ENCODE peak calls at places on chromosome 1, in nine cellular contexts. T is GM18507, O is WTC11, B is GM23338, V is GM20000, Z is kidney epithelial cell, Y is suprapubic skin, W is activated T-cell treated with anti-CD3 and anti-CD28 coated beads for 48 hours, L is Caki2. S is an unnamed sample.

GRCh38 chr1:158145173-158145719 is 35.4 kb upstream of the CD1D start:
- DNase-seq in W (no peak), Y (no peak), O (no peak), B (no peak), Z (no peak), V (no peak), L (peak; percentile 18), T (no peak), S (no peak)

GRCh38 chr1:45924736-45925135 is 121.3 kb downstream of the MAST2 start:
- DNase-seq in O (no peak), L (no peak), B (no peak), W (no peak), Y (no peak), T (no peak), V (no peak), Z (no peak), S (no peak)

GRCh38 chr1:23577056-23577985 is 18.0 kb upstream of the ID3 start:
- DNase-seq in W (no peak), T (no peak), Y (no peak), O (no peak), V (peak; percentile 72), B (no peak), L (peak; percentile 84), Z (no peak), S (no peak)

GRCh38 chr1:109775408-109775807 is 11.7 kb upstream of the EPS8L3 start:
- DNase-seq in Y (no peak), Z (no peak), O (peak; percentile 3), V (no peak), B (no peak), L (no peak), W (no peak), T (no peak), S (no peak)

GRCh38 chr1:85611390-85611789 is 30.8 kb downstream of the CCN1 start:
- DNase-seq in W (no peak), B (no peak), Z (no peak), V (no peak), O (no peak), L (no peak), Y (no peak), T (no peak), S (peak; percentile 26)

GRCh38 chr1:190022709-190023108 is 455.0 kb downstream of the BRINP3 start:
- DNase-seq in O (no peak), L (peak; percentile 51), V (no peak), W (no peak), B (no peak), Z (peak; percentile 16), Y (no peak), T (no peak), S (no peak)

GRCh38 chr1:198622532-198623218 is 16.2 kb upstream of the PTPRC start:
- DNase-seq in B (no peak), V (no peak), Z (no peak), O (no peak), Y (no peak), T (no peak), L (no peak), W (no peak), S (no peak)

GRCh38 chr1:9843576-9843945 is 19.8 kb upstream of the CLSTN1 start:
- DNase-seq in B (no peak), O (no peak), Y (no peak), T (no peak), W (no peak), L (no peak), V (no peak), Z (no peak), S (no peak)

GRCh38 chr1:247209306-247209900 is 37.6 kb upstream of the ZNF124 start:
- DNase-seq in T (no peak), V (no peak), Y (no peak), O (no peak), L (peak; percentile 5), B (peak; percentile 34), Z (no peak), W (no peak), S (no peak)

GRCh38 chr1:91749690-91750335 is 136.1 kb downstream of the TGFBR3 start:
- DNase-seq in Z (no peak), T (no peak), O (no peak), L (no peak), V (no peak), Y (no peak), W (no peak), B (no peak), S (no peak)

GRCh38 chr1:164914208-164914607 is 355.2 kb downstream of the PBX1 start:
- DNase-seq in V (no peak), L (peak; percentile 8), W (no peak), T (no peak), Y (no peak), Z (no peak), B (no peak), O (no peak), S (no peak)

GRCh38 chr1:70509996-70510876 is 99.2 kb downstream of the CTH start:
- DNase-seq in O (no peak), Y (no peak), W (no peak), T (peak; percentile 36), Z (peak; percentile 91), V (peak; percentile 51), B (peak; percentile 89), L (peak; percentile 75), S (peak; percentile 85)

GRCh38 chr1:84583648-84584047 is 9.4 kb upstream of the CTBS start:
- DNase-seq in Y (no peak), V (no peak), T (no peak), W (no peak), B (no peak), Z (no peak), L (no peak), O (no peak), S (no peak)

GRCh38 chr1:228349701-228350171 is 56.9 kb downstream of the TRIM11 start:
- DNase-seq in W (no peak), O (no peak), Z (no peak), L (no peak), T (no peak), B (no peak), V (no peak), Y (peak; percentile 74), S (no peak)

GRCh38 chr1:153617677-153618076 is 1.6 kb upstream of the S100A14 start:
- DNase-seq in O (peak; percentile 62), Z (no peak), L (peak; percentile 67), W (no peak), B (peak; percentile 60), Y (peak; percentile 87), T (peak; percentile 58), V (peak; percentile 61), S (no peak)

GRCh38 chr1:85576642-85577420 is 3.7 kb upstream of the CCN1 start:
- DNase-seq in B (peak; percentile 95), Y (peak; percentile 93), Z (no peak), L (peak; percentile 71), T (peak; percentile 54), V (peak; percentile 90), W (peak; percentile 60), O (peak; percentile 83), S (no peak)

GRCh38 chr1:19445417-19446342 is 39.7 kb downstream of the CAPZB start:
- DNase-seq in V (no peak), Z (no peak), O (peak; percentile 42), B (peak; percentile 58), T (no peak), W (no peak), L (peak; percentile 33), Y (no peak), S (no peak)

GRCh38 chr1:227234998-227235405 is 83.3 kb downstream of the CDC42BPA start:
- DNase-seq in Y (no peak), B (peak; percentile 63), W (no peak), L (peak; percentile 43), V (peak; percentile 19), O (no peak), Z (peak; percentile 26), T (no peak), S (no peak)

GRCh38 chr1:77489910-77490309 is 192.5 kb downstream of the ZZZ3 start:
- DNase-seq in Y (no peak), V (no peak), L (no peak), W (no peak), Z (no peak), T (no peak), O (no peak), B (peak; percentile 56), S (no peak)

GRCh38 chr1:7223334-7224080 is 438.3 kb downstream of the CAMTA1 start:
- DNase-seq in Z (peak; percentile 35), W (no peak), V (no peak), L (peak; percentile 15), O (no peak), Y (no peak), B (no peak), T (no peak), S (no peak)

GRCh38 chr1:193234523-193234922 is 48.1 kb upstream of the B3GALT2 start:
- DNase-seq in W (no peak), O (no peak), B (no peak), Z (no peak), Y (no peak), L (no peak), V (no peak), T (no peak), S (no peak)

GRCh38 chr1:22121421-22121911 is 21.4 kb downstream of the WNT4 start:
- DNase-seq in Z (no peak), O (no peak), B (peak; percentile 50), W (no peak), L (no peak), V (no peak), T (no peak), Y (no peak), S (no peak)